ENCODE peak calls at places on chromosome 3, in ten cellular contexts. H is GM10248, Z is glutamatergic neuron, G is cardiac muscle cell, U is lower leg skin, C is Panc1, R is cardiac fibroblast, F is right atrium auricular region, Y is heart left ventricle, X is AG09319. O is an unnamed sample.

GRCh38 chr3:4994144-4994730 is 15.0 kb downstream of the BHLHE40 start:
- DNase-seq in H (no peak), Z (no peak), G (no peak), U (peak; percentile 7), C (no peak), R (peak; percentile 88), F (peak; percentile 40), Y (peak; percentile 2), X (no peak), O (no peak)

GRCh38 chr3:132228923-132229322 is 88.3 kb upstream of the ACP3 start:
- DNase-seq in H (no peak), Z (no peak), G (no peak), U (no peak), C (no peak), R (peak; percentile 67), F (no peak), Y (no peak), X (no peak), O (no peak)

GRCh38 chr3:52446042-52446441 is 1.1 kb upstream of the SEMA3G start:
- DNase-seq in H (no peak), Z (no peak), G (no peak), U (no peak), C (no peak), R (no peak), F (no peak), Y (no peak), X (no peak), O (no peak)

GRCh38 chr3:82157952-82158351 is 396.5 kb upstream of the GBE1 start:
- DNase-seq in H (no peak), Z (no peak), G (no peak), U (no peak), C (no peak), R (peak; percentile 88), F (no peak), Y (no peak), X (peak; percentile 8), O (peak; percentile 50)

GRCh38 chr3:140736863-140737460 is 59.1 kb downstream of the TRIM42 start:
- DNase-seq in H (peak; percentile 34), Z (peak; percentile 78), G (peak; percentile 68), U (peak; percentile 32), C (no peak), R (peak; percentile 70), F (peak; percentile 66), Y (peak; percentile 35), X (no peak), O (peak; percentile 73)

GRCh38 chr3:193960485-193961172 is 175.3 kb upstream of the HES1 start:
- DNase-seq in H (no peak), Z (no peak), G (no peak), U (no peak), C (no peak), R (no peak), F (no peak), Y (no peak), X (no peak), O (no peak)

GRCh38 chr3:127074900-127075360 is 92.0 kb downstream of the PLXNA1 start:
- DNase-seq in H (peak; percentile 44), Z (peak; percentile 16), G (no peak), U (peak; percentile 44), C (no peak), R (peak; percentile 76), F (no peak), Y (no peak), X (peak; percentile 65), O (peak; percentile 21)

GRCh38 chr3:36525115-36525711 is 144.9 kb downstream of the STAC start:
- DNase-seq in H (no peak), Z (no peak), G (peak; percentile 25), U (no peak), C (no peak), R (peak; percentile 79), F (no peak), Y (no peak), X (peak; percentile 49), O (no peak)

GRCh38 chr3:108511055-108511454 is 659 bp upstream of the MYH15 start:
- DNase-seq in H (no peak), Z (no peak), G (no peak), U (no peak), C (no peak), R (no peak), F (no peak), Y (no peak), X (no peak), O (no peak)

GRCh38 chr3:129553771-129554170 is 10.8 kb downstream of the H1-8 start:
- DNase-seq in H (no peak), Z (no peak), G (no peak), U (no peak), C (no peak), R (no peak), F (no peak), Y (no peak), X (no peak), O (no peak)

GRCh38 chr3:129503387-129504010 is 24.9 kb upstream of the RHO start:
- DNase-seq in H (no peak), Z (no peak), G (no peak), U (no peak), C (no peak), R (peak; percentile 32), F (no peak), Y (no peak), X (no peak), O (no peak)

GRCh38 chr3:184556502-184557347 is 4.9 kb upstream of the EPHB3 start:
- DNase-seq in H (no peak), Z (no peak), G (no peak), U (no peak), C (no peak), R (no peak), F (no peak), Y (no peak), X (no peak), O (no peak)

GRCh38 chr3:23781871-23782270 is 23.9 kb upstream of the UBE2E1 start:
- DNase-seq in H (no peak), Z (no peak), G (no peak), U (no peak), C (no peak), R (no peak), F (no peak), Y (no peak), X (no peak), O (no peak)

GRCh38 chr3:3071136-3071535 is 39.0 kb downstream of the IL5RA start:
- DNase-seq in H (no peak), Z (no peak), G (no peak), U (no peak), C (no peak), R (no peak), F (no peak), Y (no peak), X (no peak), O (no peak)

GRCh38 chr3:190522621-190523222 is 8.8 kb downstream of the IL1RAP start:
- DNase-seq in H (no peak), Z (no peak), G (no peak), U (no peak), C (no peak), R (no peak), F (no peak), Y (no peak), X (no peak), O (no peak)

DNA sequence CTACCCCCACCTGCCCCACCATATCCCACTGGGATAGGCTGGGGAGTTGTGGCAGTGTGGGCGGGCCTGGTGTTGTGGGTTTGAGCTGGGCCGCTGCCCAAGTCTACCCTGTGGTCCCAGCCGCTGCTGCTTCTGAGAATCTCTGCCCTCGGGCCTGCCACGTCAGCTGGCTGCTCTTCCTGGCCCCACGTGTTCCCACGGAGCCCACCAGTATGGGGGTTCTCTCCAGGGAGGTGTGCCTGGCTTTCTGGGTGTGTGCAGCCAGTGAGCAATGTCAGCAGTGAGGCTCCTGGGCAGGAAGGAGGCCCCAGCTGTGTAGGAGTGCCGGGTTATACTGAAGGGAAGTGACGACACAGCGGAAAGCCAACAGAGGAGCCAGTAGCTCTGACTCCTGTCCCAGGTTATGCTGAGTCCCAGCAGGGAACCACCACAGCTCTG is 10.5 kb downstream of the GNAI2 start:
- DNase-seq in H (peak; percentile 78), Z (no peak), G (no peak), U (peak; percentile 47), C (no peak), R (peak; percentile 97), F (no peak), Y (peak; percentile 70), X (no peak), O (no peak)
- TF ChIP-seq CTCF in H (no peak), Z (peak; percentile 69), G (no peak), U (no peak), C (no peak), R (no peak), F (peak; percentile 20), Y (peak; percentile 3), X (no peak), O (no peak)

GRCh38 chr3:17800232-17800631 is 57.8 kb upstream of the TBC1D5 start:
- DNase-seq in H (no peak), Z (no peak), G (no peak), U (no peak), C (no peak), R (peak; percentile 64), F (no peak), Y (no peak), X (no peak), O (no peak)
- TF ChIP-seq CTCF in H (no peak), Z (no peak), G (no peak), U (no peak), C (no peak), R (no peak), F (no peak), Y (no peak), X (no peak), O (no peak)

GRCh38 chr3:75906555-75907112 is 121.3 kb upstream of the ZNF717 start:
- DNase-seq in H (no peak), Z (peak; percentile 84), G (peak; percentile 81), U (no peak), C (no peak), R (peak; percentile 26), F (no peak), Y (no peak), X (no peak), O (no peak)
- TF ChIP-seq CTCF in H (no peak), Z (peak; percentile 11), G (no peak), U (no peak), C (no peak), R (peak; percentile 6), F (no peak), Y (no peak), X (no peak), O (no peak)

DNA sequence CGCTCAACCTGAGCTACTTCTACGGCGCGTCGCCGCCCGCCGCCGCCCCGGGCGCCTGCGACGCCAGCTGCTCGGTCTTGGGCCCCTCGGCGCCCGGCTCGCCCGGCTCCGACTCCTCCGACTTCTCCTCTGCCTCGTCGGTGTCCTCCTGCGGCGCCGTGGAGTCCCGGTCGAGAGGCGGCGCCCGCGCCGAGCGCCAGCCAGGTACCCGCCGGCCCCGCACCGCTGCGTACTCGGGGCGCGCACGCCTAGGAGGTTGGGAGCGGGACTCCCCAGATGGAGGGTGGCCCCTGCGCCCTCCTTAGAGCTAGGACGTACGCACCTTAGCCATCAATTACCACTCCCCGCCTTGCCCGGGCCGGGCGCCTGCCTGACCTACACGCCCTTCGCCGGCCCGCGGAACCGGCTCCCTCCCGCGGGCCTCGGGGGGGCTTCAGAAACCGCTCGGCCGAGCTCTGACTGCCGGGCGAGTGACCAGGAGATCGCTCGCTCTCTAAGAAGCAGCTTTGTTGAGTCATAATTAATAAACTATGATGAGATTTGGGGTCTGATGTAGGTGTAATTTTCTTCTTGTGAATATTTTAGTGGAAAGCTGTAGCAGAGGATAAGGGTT is 506 bp downstream of the NFKBIZ start:
- DNase-seq in H (no peak), Z (peak; percentile 65), G (peak; percentile 52), U (peak; percentile 41), C (no peak), R (peak; percentile 22), F (no peak), Y (peak; percentile 47), X (no peak), O (no peak)
- TF ChIP-seq CTCF in H (peak; percentile 37), Z (no peak), G (no peak), U (no peak), C (peak; percentile 38), R (no peak), F (peak; percentile 8), Y (peak; percentile 10), X (no peak), O (no peak)